ENCODE peak calls at places on chromosome 10, in five cellular contexts. X is mesendoderm, D is IMR-90, S is mesenchymal stem cell, N is neuronal stem cell. J is an unnamed sample.

GRCh38 chr10:113957013-113957412 is 86.7 kb upstream of the ADRB1 start:
- DNase-seq in X (no peak), D (peak), S (peak), N (no peak), J (no peak)

GRCh38 chr10:64430690-64431323 is 909.6 kb downstream of the REEP3 start:
- DNase-seq in X (peak), D (no peak), S (no peak), N (peak), J (no peak)

GRCh38 chr10:3926675-3927525 is 141.9 kb upstream of the KLF6 start:
- DNase-seq in X (peak), D (peak), S (no peak), N (no peak), J (peak)

GRCh38 chr10:116526219-116526618 is 19.5 kb upstream of the PNLIP start:
- DNase-seq in X (no peak), D (no peak), S (no peak), N (no peak), J (no peak)

GRCh38 chr10:96271017-96271815 is at the start of gene BLNK:
- DNase-seq in X (no peak), D (peak), S (peak), N (no peak), J (peak)

GRCh38 chr10:133335238-133336122 is 1.2 kb downstream of the CALY start:
- DNase-seq in X (peak), D (peak), S (peak), N (peak), J (peak)

GRCh38 chr10:21519327-21519933 is 6.1 kb downstream of the SKIDA1 start:
- DNase-seq in X (no peak), D (no peak), S (no peak), N (no peak), J (no peak)

GRCh38 chr10:129057856-129058663 is 409.0 kb upstream of the MGMT start:
- DNase-seq in X (no peak), D (no peak), S (no peak), N (no peak), J (no peak)

GRCh38 chr10:131983780-131984179 is 2.1 kb upstream of the BNIP3 start:
- DNase-seq in X (no peak), D (peak), S (peak), N (no peak), J (no peak)

GRCh38 chr10:6203331-6204062 is 765 bp downstream of the PFKFB3 start:
- DNase-seq in X (peak), D (peak), S (peak), N (peak), J (peak)

GRCh38 chr10:119812684-119813083 is 60.0 kb downstream of the MCMBP start:
- DNase-seq in X (no peak), D (no peak), S (no peak), N (no peak), J (no peak)

GRCh38 chr10:33732176-33733025 is 397.9 kb upstream of the NRP1 start:
- DNase-seq in X (no peak), D (peak), S (no peak), N (no peak), J (no peak)

GRCh38 chr10:3907514-3907913 is 122.5 kb upstream of the KLF6 start:
- DNase-seq in X (no peak), D (peak), S (peak), N (no peak), J (no peak)

GRCh38 chr10:23146069-23146657 is 45.9 kb upstream of the PTF1A start:
- DNase-seq in X (no peak), D (no peak), S (no peak), N (no peak), J (no peak)

GRCh38 chr10:28520346-28520745 is 12.6 kb upstream of the WAC start:
- DNase-seq in X (no peak), D (no peak), S (no peak), N (no peak), J (no peak)

GRCh38 chr10:23351914-23352313 is 7.3 kb upstream of the C10orf67 start:
- DNase-seq in X (no peak), D (peak), S (peak), N (no peak), J (peak)

GRCh38 chr10:10796774-10797415 is 220.8 kb upstream of the CELF2 start:
- DNase-seq in X (peak), D (peak), S (peak), N (no peak), J (no peak)

GRCh38 chr10:316390-316789 is 181.1 kb downstream of the ZMYND11 start:
- DNase-seq in X (no peak), D (no peak), S (no peak), N (no peak), J (no peak)

GRCh38 chr10:130244031-130244927 is 108.1 kb downstream of the GLRX3 start:
- DNase-seq in X (no peak), D (no peak), S (no peak), N (no peak), J (no peak)

GRCh38 chr10:131117416-131118212 is 193.9 kb downstream of the TCERG1L start:
- DNase-seq in X (no peak), D (no peak), S (no peak), N (no peak), J (no peak)

GRCh38 chr10:58662314-58662713 is 149.6 kb downstream of the BICC1 start:
- DNase-seq in X (no peak), D (peak), S (peak), N (no peak), J (peak)

GRCh38 chr10:52312999-52313349 is 1.1 kb upstream of the DKK1 start:
- DNase-seq in X (no peak), D (peak), S (peak), N (no peak), J (no peak)

GRCh38 chr10:43026039-43026973 is 50.6 kb upstream of the RET start:
- DNase-seq in X (peak), D (no peak), S (no peak), N (no peak), J (peak)

GRCh38 chr10:133614830-133615580 is 11.6 kb downstream of the FRG2B start:
- DNase-seq in X (no peak), D (no peak), S (no peak), N (no peak), J (no peak)

GRCh38 chr10:3482200-3482993 is 302.6 kb downstream of the KLF6 start:
- DNase-seq in X (peak), D (peak), S (peak), N (peak), J (peak)

GRCh38 chr10:96460316-96460715 is 53.4 kb downstream of the TLL2 start:
- DNase-seq in X (no peak), D (no peak), S (no peak), N (no peak), J (no peak)

GRCh38 chr10:80172896-80173295 is 32.4 kb downstream of the ANXA11 start:
- DNase-seq in X (no peak), D (no peak), S (no peak), N (no peak), J (peak)

GRCh38 chr10:80177781-80178636 is 27.3 kb downstream of the ANXA11 start:
- DNase-seq in X (no peak), D (peak), S (peak), N (no peak), J (peak)

GRCh38 chr10:80173441-80173840 is 31.9 kb downstream of the ANXA11 start:
- DNase-seq in X (no peak), D (no peak), S (no peak), N (no peak), J (peak)

GRCh38 chr10:80174641-80175395 is 30.5 kb downstream of the ANXA11 start:
- DNase-seq in X (no peak), D (no peak), S (no peak), N (no peak), J (no peak)

DNA sequence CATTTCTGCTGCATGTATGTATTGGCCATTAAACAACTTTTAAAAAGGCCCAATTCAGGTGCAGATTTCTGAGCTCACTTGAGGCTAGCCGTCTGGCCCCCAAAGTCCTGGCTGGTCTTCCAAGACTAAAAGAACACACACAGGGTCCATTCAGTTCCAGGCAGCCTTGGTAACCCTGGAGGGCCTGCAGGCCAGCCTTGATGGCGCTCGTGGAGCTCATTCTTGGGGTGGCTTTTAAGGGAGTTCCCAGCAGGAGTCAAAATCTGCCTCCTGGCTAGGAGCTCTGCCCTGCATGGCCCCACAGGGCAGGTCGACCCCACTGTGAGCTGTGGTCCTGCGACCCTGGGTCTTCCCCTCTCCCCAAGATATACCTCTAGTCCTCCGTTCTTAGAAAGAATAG is 28.8 kb downstream of the ANXA11 start:
- DNase-seq in X (no peak), D (no peak), S (no peak), N (no peak), J (no peak)
- H3K4me3 ChIP-seq in X (no peak), D (no peak), S (no peak), N (no peak), J (no peak)

DNA sequence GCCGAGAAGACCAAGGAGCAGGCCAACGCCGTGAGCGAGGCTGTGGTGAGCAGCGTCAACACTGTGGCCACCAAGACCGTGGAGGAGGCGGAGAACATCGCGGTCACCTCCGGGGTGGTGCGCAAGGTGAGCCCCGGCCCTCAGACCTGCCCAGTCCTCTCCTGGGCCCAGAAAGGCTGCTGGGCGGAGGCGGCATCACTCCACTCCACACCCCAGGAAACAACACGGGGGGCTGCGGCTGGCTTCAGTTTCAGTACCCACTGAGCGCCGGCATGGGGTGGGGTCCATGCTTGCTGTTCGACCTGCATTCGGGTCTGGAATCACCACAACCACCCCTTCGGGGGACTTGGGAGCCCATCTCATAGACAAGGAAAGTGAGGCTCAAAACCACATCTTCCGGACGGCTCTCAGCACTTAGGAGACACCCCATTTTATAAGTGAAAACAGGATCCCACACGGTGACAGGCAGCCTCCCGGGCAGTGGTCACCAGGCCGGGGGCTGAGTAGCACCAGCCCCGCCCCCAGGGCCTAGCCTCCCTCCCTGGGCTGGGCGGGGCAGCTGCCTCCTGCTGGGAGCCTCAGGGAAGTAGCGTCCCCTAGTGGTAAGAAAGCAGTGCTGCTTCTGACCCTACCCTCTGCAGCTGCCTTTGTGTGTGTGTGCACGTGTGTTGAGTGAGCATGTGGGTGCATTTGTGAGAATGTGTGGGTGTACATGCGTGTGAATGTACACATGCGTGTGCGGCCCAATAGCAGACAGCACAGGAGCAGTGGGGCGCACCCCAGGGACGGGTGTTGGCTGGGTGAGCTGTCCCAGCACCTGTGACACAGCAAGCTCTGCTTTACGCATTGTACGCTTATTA is 1.8 kb downstream of the SNCG start:
- DNase-seq in X (peak), D (peak), S (peak), N (no peak), J (peak)
- H3K4ac ChIP-seq in X (no peak), D (peak), S (peak), N (peak), J (peak)

GRCh38 chr10:31932838-31933237 is 4.2 kb upstream of the ARHGAP12 start:
- DNase-seq in X (no peak), D (no peak), S (no peak), N (no peak), J (no peak)

GRCh38 chr10:31929260-31929985 is 792 bp upstream of the ARHGAP12 start:
- DNase-seq in X (peak), D (no peak), S (peak), N (peak), J (peak)

GRCh38 chr10:31927597-31928530 is 767 bp downstream of the ARHGAP12 start:
- DNase-seq in X (peak), D (peak), S (peak), N (peak), J (peak)

GRCh38 chr10:31928531-31929259 is at the start of gene ARHGAP12:
- DNase-seq in X (peak), D (peak), S (peak), N (peak), J (peak)

DNA sequence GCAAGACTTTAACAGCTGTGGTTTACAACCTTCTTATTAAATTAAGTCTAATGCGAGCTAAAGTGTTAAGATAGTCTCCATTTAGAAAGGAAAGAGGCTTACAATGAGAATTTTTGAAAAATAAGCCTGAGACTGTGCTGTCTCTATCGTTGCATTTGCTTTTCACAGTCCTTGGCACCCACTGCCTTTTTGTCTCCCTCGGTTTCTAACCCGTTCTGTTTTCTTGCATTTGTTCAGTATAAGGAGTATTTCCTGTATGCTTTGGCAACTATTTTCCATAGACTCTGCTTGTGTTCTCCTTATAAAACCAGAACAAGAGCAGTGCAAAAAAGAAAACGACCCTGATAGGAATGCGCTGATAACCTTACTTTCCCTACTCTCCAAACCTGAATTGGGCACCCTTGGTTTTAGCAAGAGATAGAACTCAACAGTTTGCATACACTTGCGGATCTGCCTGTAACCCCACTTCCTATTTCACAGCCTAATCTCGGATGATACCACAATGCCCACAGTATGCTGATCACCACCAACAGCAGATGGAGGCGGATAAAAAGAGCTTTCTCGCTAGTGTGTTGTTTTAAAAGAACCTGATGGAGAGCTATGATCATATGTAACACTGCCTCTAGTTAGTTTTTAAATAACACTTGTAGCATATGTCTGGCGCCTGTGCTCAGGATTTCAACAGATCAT is 1.5 kb upstream of the ARHGAP12 start:
- DNase-seq in X (peak), D (no peak), S (no peak), N (no peak), J (no peak)
- H3K4me3 ChIP-seq in X (no peak), D (peak), S (no peak), N (no peak), J (no peak)

DNA sequence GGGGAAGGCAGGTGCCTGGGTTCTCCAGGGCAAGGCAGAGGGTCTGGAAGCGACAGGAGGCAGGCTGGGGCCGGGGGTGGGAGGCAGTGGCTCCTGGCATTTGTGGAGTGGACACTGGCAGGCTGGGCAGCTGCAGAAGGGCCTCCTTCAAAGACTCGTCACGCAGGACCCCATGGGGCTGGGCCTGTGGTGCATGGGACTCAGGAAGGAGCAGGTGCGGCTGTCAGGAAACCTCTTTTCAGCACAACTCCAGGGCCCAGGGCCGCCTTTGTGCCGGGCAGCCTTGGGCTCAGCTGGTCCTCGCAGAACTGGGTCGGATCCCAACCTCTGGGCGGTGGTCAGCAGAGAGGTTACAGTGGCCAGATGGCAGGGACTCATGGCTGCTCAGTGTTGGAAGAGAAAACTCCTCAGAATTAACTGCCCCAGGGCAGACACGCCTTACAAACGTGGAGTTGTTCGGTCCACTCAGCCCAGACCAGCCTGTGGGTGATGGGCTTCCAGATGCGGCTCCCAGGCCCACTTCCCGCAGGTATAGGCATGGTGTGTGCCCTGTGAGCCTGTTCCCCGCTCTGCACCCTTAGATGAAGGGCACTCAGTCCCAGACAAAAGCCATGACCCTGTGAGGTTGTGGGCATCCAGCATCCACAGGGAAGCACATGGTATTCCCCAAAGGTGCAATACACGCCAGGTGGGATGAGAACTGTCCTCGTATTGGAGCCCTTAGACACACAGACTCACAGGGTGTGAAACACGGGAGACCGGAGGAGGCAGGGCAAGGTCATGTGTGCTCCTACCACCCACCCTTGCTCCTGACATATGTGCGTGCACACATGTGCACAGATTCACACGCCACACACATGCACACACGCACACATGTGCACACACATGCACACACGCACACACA is 319.0 kb downstream of the WDR37 start:
- DNase-seq in X (no peak), D (no peak), S (no peak), N (no peak), J (no peak)
- H3K4ac ChIP-seq in X (no peak), D (no peak), S (no peak), N (peak), J (no peak)

GRCh38 chr10:75283150-75284096 is 47.7 kb upstream of the COMTD1 start:
- DNase-seq in X (peak), D (peak), S (peak), N (no peak), J (no peak)
- H3K4me3 ChIP-seq in X (peak), D (no peak), S (no peak), N (peak), J (no peak)

GRCh38 chr10:29969255-29970011 is 90.0 kb downstream of the JCAD start:
- DNase-seq in X (no peak), D (no peak), S (no peak), N (no peak), J (no peak)
- H3K4ac ChIP-seq in X (no peak), D (no peak), S (no peak), N (no peak), J (no peak)

DNA sequence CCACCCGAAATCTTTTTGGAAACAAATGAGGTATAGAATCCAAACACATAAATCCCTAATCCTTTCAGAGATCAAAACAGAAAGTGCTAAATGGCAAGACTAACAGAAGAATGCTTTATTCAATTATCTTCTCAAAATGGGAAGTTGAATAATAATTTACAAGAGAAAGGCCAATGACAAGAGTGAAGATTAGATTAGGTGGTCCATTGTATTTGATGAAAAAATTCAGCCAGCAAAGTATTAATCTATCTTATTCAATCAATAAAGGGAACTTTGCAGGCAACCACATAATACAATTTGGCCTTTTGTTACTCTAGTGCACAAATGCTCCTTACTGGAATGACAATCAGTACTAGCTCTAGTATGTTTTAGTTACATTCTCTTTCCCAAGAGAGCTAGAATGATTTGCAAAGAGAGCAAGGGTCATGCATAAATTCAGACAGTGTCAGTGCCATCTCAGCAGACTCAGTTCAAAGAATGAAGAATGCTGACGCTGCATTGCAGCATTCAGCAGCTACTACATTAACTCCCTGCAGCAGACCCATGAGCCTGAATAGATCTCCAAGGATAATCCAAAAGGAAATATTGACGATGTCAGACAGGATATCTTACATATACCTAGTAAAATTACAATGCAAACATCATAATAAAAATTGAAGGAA is 131.8 kb downstream of the ANK3 start:
- DNase-seq in X (no peak), D (no peak), S (peak), N (no peak), J (no peak)
- H3K4me3 ChIP-seq in X (no peak), D (no peak), S (no peak), N (no peak), J (no peak)

GRCh38 chr10:109924947-109925620 is 1.8 kb upstream of the XPNPEP1 start:
- DNase-seq in X (peak), D (no peak), S (no peak), N (no peak), J (peak)
- H3K4ac ChIP-seq in X (no peak), D (no peak), S (no peak), N (no peak), J (no peak)

GRCh38 chr10:73601486-73601921 is 10.4 kb upstream of the USP54 start:
- DNase-seq in X (peak), D (peak), S (no peak), N (no peak), J (peak)
- H3K4me3 ChIP-seq in X (no peak), D (no peak), S (no peak), N (no peak), J (no peak)